ENCODE peak calls at places on chromosomes 3 and 15, in five cellular contexts. V is neural progenitor cell, K is BJ, H is cardiac muscle cell, P is lung. O is an unnamed sample.

GRCh38 chr3:8624612-8625011 is 20.0 kb downstream of the SSUH2 start:
- DNase-seq in H (no peak), V (no peak), K (no peak), P (no peak), O (no peak)

GRCh38 chr3:128266453-128266852 is 113.2 kb downstream of the EEFSEC start:
- DNase-seq in P (no peak), K (no peak), V (no peak), H (peak), O (no peak)

GRCh38 chr3:55185380-55185779 is 257.5 kb upstream of the LRTM1 start:
- DNase-seq in V (no peak), K (peak), H (no peak), P (no peak), O (no peak)

GRCh38 chr15:64781299-64781698 is 5.9 kb upstream of the RBPMS2 start:
- DNase-seq in K (no peak), V (no peak), P (no peak), H (no peak), O (no peak)

GRCh38 chr15:98776607-98777281 is 128.4 kb downstream of the IGF1R start:
- DNase-seq in V (no peak), H (peak), K (peak), P (peak), O (no peak)

GRCh38 chr3:130259170-130259874 is 86.2 kb upstream of the COL6A5 start:
- DNase-seq in V (no peak), K (no peak), P (no peak), H (peak), O (no peak)

GRCh38 chr3:14475601-14476000 is 64.5 kb downstream of the GRIP2 start:
- DNase-seq in H (no peak), P (no peak), K (no peak), V (no peak), O (no peak)

GRCh38 chr3:31522152-31522551 is 10.6 kb upstream of the STT3B start:
- DNase-seq in V (no peak), H (peak), K (no peak), P (no peak), O (no peak)

GRCh38 chr3:170961616-170962400 is 53.4 kb upstream of the EIF5A2 start:
- DNase-seq in H (peak), K (no peak), P (no peak), V (peak), O (peak)

GRCh38 chr15:25171111-25171811 is 216.5 kb downstream of the SNRPN start:
- DNase-seq in P (no peak), V (no peak), K (no peak), H (no peak), O (peak)

GRCh38 chr15:29128671-29129070 is 141.0 kb downstream of the NSMCE3 start:
- DNase-seq in K (no peak), H (no peak), V (no peak), P (no peak), O (no peak)

GRCh38 chr3:171058058-171058457 is 31.5 kb upstream of the SLC2A2 start:
- DNase-seq in V (no peak), H (peak), K (peak), P (no peak), O (no peak)

GRCh38 chr15:70835415-70835814 is 18.5 kb downstream of the LARP6 start:
- DNase-seq in V (no peak), K (no peak), P (no peak), H (no peak), O (no peak)

GRCh38 chr3:141015486-141015885 is 35.7 kb upstream of the SPSB4 start:
- DNase-seq in P (no peak), H (no peak), K (no peak), V (no peak), O (no peak)

GRCh38 chr3:98519351-98519750 is 3.4 kb downstream of the CLDND1 start:
- DNase-seq in H (no peak), K (no peak), V (no peak), P (no peak), O (no peak)

GRCh38 chr3:186213946-186214345 is 105.1 kb upstream of the ETV5 start:
- DNase-seq in P (no peak), V (no peak), H (no peak), K (no peak), O (no peak)

GRCh38 chr15:55652363-55652762 is 64.2 kb upstream of the PYGO1 start:
- DNase-seq in H (no peak), P (no peak), K (no peak), V (peak), O (no peak)
- H3K4me3 ChIP-seq in H (no peak), P (no peak), K (no peak), V (peak), O (no peak)

GRCh38 chr3:47487265-47487664 is 11.5 kb upstream of the SCAP start:
- DNase-seq in P (no peak), K (no peak), V (no peak), H (no peak), O (no peak)
- H3K4me3 ChIP-seq in P (no peak), K (no peak), V (no peak), H (no peak), O (no peak)

DNA sequence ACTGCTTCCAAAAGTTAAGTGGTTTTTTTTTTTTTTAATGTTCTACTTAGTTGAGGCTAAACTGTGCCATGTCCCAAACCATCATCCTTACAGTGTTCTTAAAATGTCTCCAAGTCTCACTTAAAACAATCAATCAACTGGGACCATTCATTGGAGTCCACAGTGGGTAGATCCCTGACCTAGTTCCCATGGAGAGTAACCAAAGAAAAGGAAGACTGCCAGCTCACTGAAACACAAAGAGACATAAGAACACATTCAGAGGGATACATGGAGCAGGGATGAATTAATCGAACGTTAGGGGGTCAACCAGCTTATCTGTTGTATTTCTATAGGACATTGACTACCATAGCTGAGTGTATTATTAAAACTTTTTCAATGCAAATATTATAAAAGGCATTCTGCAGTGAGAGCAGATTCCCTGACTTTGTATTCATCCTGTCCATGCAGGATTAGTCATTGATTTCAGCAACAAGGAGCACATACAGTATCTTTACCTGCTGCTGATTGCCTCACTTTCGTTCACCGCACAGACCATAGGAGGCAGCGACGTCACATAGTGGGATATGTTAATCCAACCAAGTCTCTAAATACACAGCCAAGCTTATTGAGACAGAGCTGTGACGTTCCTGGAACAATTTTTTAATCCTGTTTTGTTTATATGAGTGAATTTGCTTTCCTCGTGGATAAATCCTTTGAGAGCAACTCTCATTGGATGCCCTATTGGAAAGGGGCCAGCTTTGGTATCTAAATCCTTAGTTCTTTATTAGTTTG is 365.0 kb upstream of the RBMS3 start:
- DNase-seq in K (no peak), V (peak), H (peak), P (no peak), O (peak)
- H3K4me3 ChIP-seq in K (no peak), V (no peak), H (no peak), P (no peak), O (no peak)

DNA sequence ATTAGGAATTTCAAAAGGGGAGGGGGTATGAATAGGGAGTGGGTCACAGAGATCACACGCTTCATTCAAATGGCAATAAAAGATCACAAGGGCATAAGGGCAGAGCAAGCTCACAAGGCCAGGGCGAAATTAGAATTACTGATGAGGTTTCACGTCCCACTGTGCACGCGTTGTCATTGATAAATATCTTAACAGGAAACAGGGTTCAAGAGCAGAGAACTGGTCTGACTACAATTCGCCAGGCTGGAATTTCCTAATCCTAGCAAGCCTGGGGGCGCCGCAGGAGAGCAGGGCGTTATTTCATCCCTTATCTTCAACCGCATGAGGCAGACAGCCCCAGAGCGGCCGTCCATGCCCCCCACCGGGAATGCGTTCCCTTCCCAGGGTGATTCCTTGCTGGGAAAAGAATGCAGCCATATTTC is 18.1 kb upstream of the SMCO1 start:
- DNase-seq in V (peak), P (no peak), K (no peak), H (peak), O (no peak)
- H3K4me3 ChIP-seq in V (no peak), P (no peak), K (no peak), H (no peak), O (no peak)

GRCh38 chr3:136955813-136956212 is 2.0 kb upstream of the IL20RB start:
- DNase-seq in P (no peak), V (no peak), K (peak), H (peak), O (peak)
- H3K4me3 ChIP-seq in P (no peak), V (no peak), K (no peak), H (no peak), O (no peak)

DNA sequence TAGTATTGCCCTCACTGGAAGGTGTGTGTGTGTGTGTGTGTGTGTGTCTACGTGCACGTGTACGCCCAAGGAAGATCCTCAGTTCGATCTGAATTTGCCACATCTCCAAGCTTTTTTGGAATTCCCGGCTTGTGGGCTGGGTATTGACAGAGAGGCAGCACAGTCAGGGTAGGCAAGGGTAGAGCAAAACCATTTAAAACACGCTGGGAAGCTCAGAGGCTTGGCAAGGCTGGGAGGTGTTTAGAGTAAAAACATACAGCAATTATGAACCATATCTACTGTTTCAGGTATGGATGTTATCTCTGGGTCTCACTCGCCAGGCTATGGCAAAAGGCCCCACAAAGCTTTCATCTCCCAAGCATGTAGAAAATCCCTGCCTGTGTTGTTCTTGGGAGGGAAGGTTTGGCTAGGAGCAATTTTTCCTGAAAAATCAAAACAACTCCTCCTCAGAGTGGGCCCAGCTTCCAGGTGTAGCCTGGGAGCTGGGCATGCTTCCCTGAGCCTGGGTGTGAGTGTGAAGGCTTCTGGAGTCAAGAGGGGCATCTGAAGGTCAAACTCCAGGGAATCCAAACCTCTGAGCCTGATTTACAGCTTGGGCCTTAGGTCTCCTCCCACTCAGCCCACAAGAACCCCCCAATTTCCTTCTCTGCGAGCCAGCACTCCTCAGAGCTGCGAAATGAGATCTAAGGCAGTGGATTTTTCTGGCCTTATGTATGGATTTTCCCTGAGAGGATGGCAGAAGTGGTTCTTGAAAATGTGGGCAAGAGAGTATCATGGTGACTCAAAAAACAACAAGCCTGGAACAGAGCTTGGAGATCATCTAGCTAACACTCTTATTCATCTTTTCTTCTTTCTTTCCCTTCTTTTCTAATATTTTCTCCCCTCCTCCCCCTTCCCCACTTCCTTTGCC is 244.8 kb upstream of the TPRG1 start:
- DNase-seq in K (no peak), H (no peak), V (no peak), P (no peak), O (no peak)
- H3K4me3 ChIP-seq in K (no peak), H (no peak), V (no peak), P (no peak), O (no peak)

DNA sequence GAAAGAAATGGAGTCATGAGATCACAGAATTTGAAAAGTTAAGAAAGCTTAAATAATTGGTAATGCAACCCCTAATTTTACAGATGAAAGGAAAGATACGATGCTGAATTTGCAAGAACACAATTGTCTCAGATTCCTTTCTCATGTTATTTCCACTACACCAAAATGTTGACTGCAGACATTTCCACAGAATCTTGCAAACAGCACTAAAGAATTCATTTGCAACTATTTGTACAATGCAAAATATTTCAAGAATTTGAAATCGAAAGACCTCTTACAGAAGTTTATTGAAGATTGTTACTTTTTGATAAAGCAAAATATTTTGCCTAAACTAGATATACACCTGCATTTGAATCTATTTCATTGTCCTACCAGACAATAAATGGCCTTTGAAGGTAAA is 194.1 kb upstream of the KCNMB2 start:
- DNase-seq in P (no peak), H (no peak), K (no peak), V (no peak), O (no peak)
- H3K4me3 ChIP-seq in P (no peak), H (no peak), K (no peak), V (no peak), O (no peak)